ENCODE peak calls at places on chromosome 14, in ten cellular contexts. W, R, E, L, Q, B, C, K, N and Z are unnamed samples.

GRCh38 chr14:77641534-77642341 is 25.3 kb upstream of the SPTLC2 start:
- DNase-seq in B (peak; percentile 82), L (peak; percentile 79), C (no peak), W (no peak), N (peak; percentile 76), R (no peak), K (peak; percentile 47), Q (peak; percentile 68), E (no peak), Z (no peak)

GRCh38 chr14:96573473-96574100 is 71.4 kb downstream of the PAPOLA start:
- DNase-seq in N (no peak), B (no peak), E (no peak), R (no peak), Q (no peak), C (no peak), W (no peak), K (no peak), L (no peak), Z (no peak)

GRCh38 chr14:74698471-74698870 is 14.4 kb downstream of the AREL1 start:
- DNase-seq in B (no peak), R (no peak), Q (no peak), C (no peak), L (no peak), N (no peak), E (no peak), W (no peak), K (no peak), Z (no peak)

GRCh38 chr14:33271216-33271615 is 332.5 kb downstream of the NPAS3 start:
- DNase-seq in C (no peak), R (no peak), N (no peak), B (peak; percentile 1), E (no peak), K (no peak), Q (no peak), L (no peak), W (peak; percentile 13), Z (no peak)

GRCh38 chr14:80636071-80636470 is 305.5 kb downstream of the CEP128 start:
- DNase-seq in E (no peak), K (peak; percentile 17), W (peak; percentile 15), Q (no peak), R (no peak), C (no peak), N (no peak), L (peak; percentile 6), B (peak; percentile 39), Z (no peak)

GRCh38 chr14:68160269-68160668 is 340.7 kb downstream of the RAD51B start:
- DNase-seq in W (no peak), B (no peak), L (no peak), N (no peak), K (no peak), E (no peak), Q (no peak), C (no peak), R (no peak), Z (no peak)

GRCh38 chr14:39080886-39081285 is 22.1 kb downstream of the SEC23A start:
- DNase-seq in B (no peak), K (no peak), N (no peak), W (no peak), Q (no peak), E (no peak), L (no peak), R (no peak), C (no peak), Z (no peak)

GRCh38 chr14:59961518-59962062 is 41.6 kb downstream of the LRRC9 start:
- DNase-seq in E (no peak), W (no peak), R (no peak), Q (no peak), K (no peak), C (no peak), N (peak; percentile 28), B (no peak), L (no peak), Z (no peak)

GRCh38 chr14:60637490-60638452 is 11.5 kb downstream of the SIX1 start:
- DNase-seq in K (peak; percentile 53), R (no peak), B (peak; percentile 69), L (no peak), Q (no peak), W (no peak), E (no peak), C (no peak), N (no peak), Z (peak; percentile 92)

GRCh38 chr14:26394114-26394855 is 203.5 kb downstream of the NOVA1 start:
- DNase-seq in K (peak; percentile 12), Q (no peak), N (no peak), E (peak; percentile 76), W (no peak), C (peak; percentile 97), L (peak; percentile 25), R (peak; percentile 8), B (peak; percentile 47), Z (no peak)

GRCh38 chr14:89365071-89365801 is 51.8 kb downstream of the FOXN3 start:
- DNase-seq in L (peak; percentile 96), N (peak; percentile 57), B (no peak), C (no peak), W (no peak), R (no peak), E (no peak), Q (peak; percentile 25), K (peak; percentile 59), Z (no peak)

GRCh38 chr14:37595809-37596595 is 573 bp downstream of the TTC6 start:
- DNase-seq in L (peak; percentile 77), W (no peak), K (peak; percentile 34), C (peak; percentile 95), B (peak; percentile 53), Q (peak; percentile 60), R (peak; percentile 86), N (no peak), E (peak; percentile 94), Z (no peak)

GRCh38 chr14:33249361-33249760 is 310.7 kb downstream of the NPAS3 start:
- DNase-seq in B (no peak), N (no peak), Q (no peak), W (no peak), R (no peak), C (no peak), E (no peak), L (no peak), K (no peak), Z (no peak)

GRCh38 chr14:103501921-103502669 is 20.5 kb downstream of the CKB start:
- DNase-seq in B (no peak), R (no peak), L (no peak), C (no peak), K (no peak), N (no peak), W (no peak), E (no peak), Q (no peak), Z (no peak)

GRCh38 chr14:99542566-99542965 is 61.4 kb downstream of the CCNK start:
- DNase-seq in L (no peak), Q (no peak), K (no peak), C (no peak), W (no peak), R (no peak), N (no peak), B (no peak), E (no peak), Z (no peak)

GRCh38 chr14:93049867-93050331 is 65.8 kb downstream of the ITPK1 start:
- DNase-seq in E (no peak), N (no peak), Q (no peak), R (no peak), K (no peak), W (no peak), L (no peak), C (no peak), B (no peak), Z (no peak)

GRCh38 chr14:96637521-96637920 is 135.3 kb downstream of the PAPOLA start:
- DNase-seq in L (no peak), Q (no peak), B (no peak), N (no peak), R (no peak), C (no peak), K (no peak), W (no peak), E (no peak), Z (no peak)

GRCh38 chr14:34713681-34714319 is 593 bp downstream of the CFL2 start:
- DNase-seq in L (peak; percentile 33), B (peak; percentile 91), Q (peak; percentile 25), K (peak; percentile 84), N (no peak), C (peak; percentile 42), E (peak; percentile 22), W (peak; percentile 28), R (no peak), Z (no peak)

GRCh38 chr14:78399316-78399889 is 229.2 kb downstream of the NRXN3 start:
- DNase-seq in Q (peak; percentile 1), K (no peak), E (no peak), L (peak; percentile 39), C (no peak), N (no peak), R (no peak), W (no peak), B (peak; percentile 42), Z (no peak)

GRCh38 chr14:54194501-54194900 is 202.3 kb upstream of the CDKN3 start:
- DNase-seq in B (peak; percentile 9), L (no peak), E (no peak), Q (no peak), K (no peak), N (no peak), R (no peak), C (no peak), W (no peak), Z (no peak)

GRCh38 chr14:54772451-54772881 is 130.2 kb downstream of the GCH1 start:
- DNase-seq in Q (no peak), C (no peak), K (peak; percentile 59), W (peak; percentile 18), L (no peak), E (no peak), B (peak; percentile 73), N (no peak), R (peak; percentile 18), Z (no peak)

GRCh38 chr14:97710726-97711125 is 913.5 kb downstream of the VRK1 start:
- DNase-seq in E (no peak), C (no peak), N (no peak), L (no peak), Q (no peak), K (no peak), B (no peak), W (no peak), R (no peak), Z (no peak)

GRCh38 chr14:58488550-58488949 is 61.0 kb downstream of the KIAA0586 start:
- DNase-seq in C (no peak), Q (no peak), R (no peak), L (peak; percentile 73), N (peak; percentile 6), B (peak; percentile 26), W (peak; percentile 23), E (no peak), K (peak; percentile 50), Z (no peak)

GRCh38 chr14:61462566-61463195 is 141.3 kb downstream of the PRKCH start:
- DNase-seq in C (no peak), Q (no peak), W (peak; percentile 48), L (no peak), K (peak; percentile 83), R (no peak), E (no peak), N (no peak), B (peak; percentile 84), Z (no peak)